ENCODE peak calls at places on chromosomes 6 and 20, in ten cellular contexts. F is OCI-LY7; I is activated naive CD8-positive, alpha-beta T cell treated with anti-CD3 and anti-CD28 coated beads for 36 hours; J is occipital lobe; E is fibroblast of pulmonary artery; B is progenitor cell of endocrine pancreas; W is activated CD8-positive, alpha-beta memory T cell treated with anti-CD3 and anti-CD28 coated beads for 24 hours; K is stimulated activated naive CD4-positive, alpha-beta T cell; Z is CD4-positive, alpha-beta T cell; D is pancreas. N is an unnamed sample.

GRCh38 chr6:170165085-170165484 is 125.8 kb downstream of the DLL1 start:
- DNase-seq in F (no peak), I (no peak), J (no peak), E (no peak), B (no peak), W (no peak), K (no peak), Z (no peak), D (no peak), N (no peak)

GRCh38 chr6:116872771-116873170 is 4.3 kb upstream of the RFX6 start:
- DNase-seq in F (no peak), I (no peak), J (no peak), E (no peak), B (no peak), W (no peak), K (no peak), Z (no peak), D (no peak), N (no peak)

GRCh38 chr20:18057106-18057993 is at the start of gene OVOL2:
- DNase-seq in F (no peak), I (no peak), J (no peak), E (peak; percentile 2), B (peak; percentile 80), W (peak; percentile 58), K (no peak), Z (no peak), D (peak; percentile 91), N (no peak)

GRCh38 chr6:170057034-170057734 is 233.7 kb downstream of the DLL1 start:
- DNase-seq in F (no peak), I (no peak), J (no peak), E (no peak), B (no peak), W (no peak), K (no peak), Z (no peak), D (no peak), N (no peak)

GRCh38 chr6:47094351-47094925 is 52.3 kb upstream of the ADGRF1 start:
- DNase-seq in F (peak; percentile 22), I (no peak), J (no peak), E (peak; percentile 44), B (no peak), W (no peak), K (no peak), Z (no peak), D (peak; percentile 49), N (no peak)

GRCh38 chr20:62219992-62220665 is at the start of gene HRH3:
- DNase-seq in F (peak; percentile 56), I (peak; percentile 56), J (peak; percentile 28), E (peak; percentile 26), B (peak; percentile 74), W (peak; percentile 79), K (peak; percentile 57), Z (peak; percentile 53), D (peak; percentile 69), N (peak; percentile 48)

GRCh38 chr6:75149253-75149652 is 56.6 kb downstream of the COL12A1 start:
- DNase-seq in F (no peak), I (no peak), J (no peak), E (peak; percentile 68), B (no peak), W (no peak), K (no peak), Z (no peak), D (no peak), N (no peak)

GRCh38 chr6:107244082-107244741 is 128.9 kb upstream of the BEND3 start:
- DNase-seq in F (no peak), I (no peak), J (no peak), E (no peak), B (no peak), W (no peak), K (no peak), Z (no peak), D (no peak), N (no peak)

N was measured in naive thymus-derived CD8-positive, alpha-beta T cell.